ENCODE peak calls at places on chromosomes 11 and 22, in six cellular contexts. D, L, O, C, X and H are unnamed samples.
A peak's percentile ranks its signal among the peaks of the same experiment; 100 is the strongest.

GRCh38 chr11:116823031-116823843 is at the start of gene APOA4:
- DNase-seq in D (no peak), L (no peak), O (no peak), C (no peak), X (no peak), H (no peak)

GRCh38 chr11:11318479-11318878 is 34.6 kb downstream of the CSNK2A3 start:
- DNase-seq in D (no peak), L (no peak), O (no peak), C (no peak), X (no peak), H (no peak)

GRCh38 chr11:16572946-16573345 is 165.5 kb upstream of the C11orf58 start:
- DNase-seq in D (no peak), L (no peak), O (peak; percentile 58), C (no peak), X (no peak), H (no peak)

GRCh38 chr11:116373545-116373944 is 399.2 kb downstream of the BUD13 start:
- DNase-seq in D (no peak), L (no peak), O (no peak), C (no peak), X (no peak), H (no peak)

GRCh38 chr22:24137595-24137994 is 43.7 kb upstream of the SUSD2 start:
- DNase-seq in D (no peak), L (no peak), O (no peak), C (peak; percentile 81), X (no peak), H (no peak)

GRCh38 chr11:83222499-83222898 is 29.0 kb downstream of the ANKRD42 start:
- DNase-seq in D (no peak), L (no peak), O (no peak), C (no peak), X (no peak), H (no peak)

GRCh38 chr11:134069996-134070845 is 1.3 kb downstream of the JAM3 start:
- DNase-seq in D (no peak), L (no peak), O (no peak), C (no peak), X (no peak), H (no peak)

GRCh38 chr11:16902979-16903378 is 111.2 kb downstream of the PLEKHA7 start:
- DNase-seq in D (no peak), L (no peak), O (no peak), C (no peak), X (no peak), H (no peak)

GRCh38 chr11:57515332-57516060 is at the start of gene SLC43A1:
- DNase-seq in D (peak; percentile 66), L (peak; percentile 56), O (peak; percentile 43), C (peak; percentile 72), X (peak; percentile 81), H (peak; percentile 66)

GRCh38 chr22:42945027-42945426 is 69.9 kb downstream of the PACSIN2 start:
- DNase-seq in D (no peak), L (no peak), O (no peak), C (no peak), X (no peak), H (no peak)

GRCh38 chr11:124339671-124340447 is 19.9 kb upstream of the OR8D2 start:
- DNase-seq in D (no peak), L (no peak), O (no peak), C (no peak), X (no peak), H (no peak)

GRCh38 chr11:93567406-93567819 is 24.2 kb upstream of the SMCO4 start:
- DNase-seq in D (peak; percentile 90), L (peak; percentile 76), O (peak; percentile 59), C (peak; percentile 7), X (peak; percentile 45), H (no peak)

GRCh38 chr11:12675951-12676711 is 1.9 kb downstream of the TEAD1 start:
- DNase-seq in D (no peak), L (no peak), O (peak; percentile 30), C (peak; percentile 64), X (peak; percentile 44), H (no peak)

GRCh38 chr11:17076517-17077239 is 789 bp downstream of the RPS13 start:
- DNase-seq in D (no peak), L (no peak), O (no peak), C (peak; percentile 20), X (no peak), H (no peak)

GRCh38 chr11:15213471-15214231 is 98.9 kb downstream of the INSC start:
- DNase-seq in D (no peak), L (no peak), O (no peak), C (no peak), X (no peak), H (no peak)

GRCh38 chr11:45927332-45927683 is 4.9 kb downstream of the LARGE2 start:
- DNase-seq in D (no peak), L (no peak), O (no peak), C (no peak), X (no peak), H (no peak)

GRCh38 chr11:75145196-75145971 is 5.5 kb upstream of the SLCO2B1 start:
- DNase-seq in D (no peak), L (no peak), O (no peak), C (no peak), X (no peak), H (peak; percentile 34)

GRCh38 chr22:20951151-20951931 is 15.7 kb upstream of the AIFM3 start:
- DNase-seq in D (no peak), L (no peak), O (no peak), C (no peak), X (no peak), H (no peak)

GRCh38 chr22:20951932-20952380 is 15.1 kb upstream of the AIFM3 start:
- DNase-seq in D (no peak), L (no peak), O (no peak), C (no peak), X (no peak), H (peak; percentile 31)

GRCh38 chr22:20953342-20953608 is 13.8 kb upstream of the AIFM3 start:
- DNase-seq in D (no peak), L (no peak), O (no peak), C (no peak), X (no peak), H (no peak)

GRCh38 chr22:20953668-20954500 is 13.2 kb upstream of the AIFM3 start:
- DNase-seq in D (no peak), L (no peak), O (no peak), C (peak; percentile 88), X (no peak), H (no peak)

DNA sequence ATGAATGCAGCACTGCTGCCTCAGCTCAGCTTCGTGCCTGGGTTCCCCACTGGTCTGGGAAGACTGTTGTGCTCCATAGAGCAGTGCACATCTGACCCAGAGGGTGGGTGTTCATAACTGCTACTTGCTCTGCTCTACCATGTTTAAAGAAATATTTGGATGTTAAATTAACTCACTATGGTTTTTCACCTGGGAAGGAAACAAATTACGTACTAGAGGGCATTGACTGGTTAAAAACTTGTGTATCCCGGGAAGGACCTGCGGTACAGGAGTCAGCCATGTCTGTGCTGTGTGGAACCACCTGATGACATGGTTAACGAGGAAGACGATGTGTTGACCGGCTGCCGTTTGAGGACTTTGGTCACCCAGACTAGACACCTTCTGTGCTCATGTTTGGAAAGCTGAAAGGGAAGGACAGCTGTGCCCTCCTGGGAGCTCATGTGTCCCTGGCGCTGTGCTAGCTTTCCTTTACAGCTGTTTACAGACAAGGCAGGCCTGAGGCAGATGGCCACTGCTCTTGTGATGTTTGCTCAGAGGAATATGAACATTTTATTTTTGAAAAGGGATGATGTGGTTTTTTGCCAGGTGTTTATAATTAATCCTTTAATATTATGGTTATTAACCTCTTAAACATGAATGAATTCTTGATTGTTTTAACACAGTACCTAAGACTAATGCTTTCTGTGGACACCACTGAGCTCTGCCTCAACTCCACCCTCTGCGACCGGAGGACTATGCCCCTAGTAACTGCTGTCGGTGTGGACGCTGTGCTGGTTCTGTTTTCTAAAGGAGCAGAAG is 14.3 kb upstream of the AIFM3 start:
- DNase-seq in D (no peak), L (no peak), O (peak; percentile 74), C (no peak), X (no peak), H (no peak)
- H3K36me3 ChIP-seq in D (peaks cover 54% of the 10 kb centered on the region), L (peaks cover 57% of the 10 kb centered on the region), O (peaks cover 29% of the 10 kb centered on the region), C (peaks cover 31% of the 10 kb centered on the region), X (no peaks in the 10 kb centered on the region), H (peaks cover 4% of the 10 kb centered on the region)

DNA sequence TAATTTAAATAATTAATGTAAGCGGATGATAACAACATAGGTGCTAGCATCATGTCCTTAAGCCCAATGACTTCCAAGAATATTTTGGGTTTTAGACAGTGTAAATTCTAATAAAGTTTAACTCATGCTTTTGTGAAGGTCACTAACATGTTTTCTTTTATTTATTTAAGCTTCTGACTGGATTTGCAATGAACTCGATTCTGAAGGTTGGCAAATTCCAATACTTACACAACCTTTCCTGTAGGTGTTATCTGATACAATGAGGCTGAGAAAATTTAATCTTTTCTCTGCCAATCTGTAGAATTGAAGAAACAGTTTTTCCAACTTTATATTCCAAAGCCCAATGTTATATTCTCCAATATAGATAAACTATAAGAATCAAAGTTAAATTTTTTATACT is 311.3 kb downstream of the LUZP2 start:
- DNase-seq in D (no peak), L (no peak), O (no peak), C (no peak), X (no peak), H (no peak)
- H3K27me3 ChIP-seq in D (no peaks in the 10 kb centered on the region), L (no peaks in the 10 kb centered on the region), O (no peaks in the 10 kb centered on the region), C (no peaks in the 10 kb centered on the region), X (no peaks in the 10 kb centered on the region), H (no peaks in the 10 kb centered on the region)

GRCh38 chr11:28077524-28077923 is 30.4 kb downstream of the KIF18A start:
- DNase-seq in D (no peak), L (no peak), O (no peak), C (no peak), X (no peak), H (no peak)

GRCh38 chr11:28086569-28086968 is 21.4 kb downstream of the KIF18A start:
- DNase-seq in D (no peak), L (no peak), O (no peak), C (no peak), X (no peak), H (no peak)

GRCh38 chr11:28083118-28083517 is 24.8 kb downstream of the KIF18A start:
- DNase-seq in D (no peak), L (no peak), O (no peak), C (no peak), X (no peak), H (no peak)
- H3K36me3 ChIP-seq in D (no peaks in the 10 kb centered on the region), L (no peaks in the 10 kb centered on the region), O (no peaks in the 10 kb centered on the region), C (peaks cover 3% of the 10 kb centered on the region), X (no peaks in the 10 kb centered on the region), H (no peaks in the 10 kb centered on the region)

GRCh38 chr22:47540011-47540410 is 777.6 kb downstream of the TBC1D22A start:
- DNase-seq in D (no peak), L (no peak), O (no peak), C (no peak), X (no peak), H (no peak)

GRCh38 chr22:47543447-47543846 is 781.0 kb downstream of the TBC1D22A start:
- DNase-seq in D (no peak), L (no peak), O (no peak), C (no peak), X (no peak), H (no peak)

GRCh38 chr22:47534150-47535133 is 772.0 kb downstream of the TBC1D22A start:
- DNase-seq in D (no peak), L (peak; percentile 41), O (no peak), C (no peak), X (no peak), H (no peak)

GRCh38 chr22:47535681-47536080 is 773.2 kb downstream of the TBC1D22A start:
- DNase-seq in D (no peak), L (no peak), O (no peak), C (no peak), X (no peak), H (no peak)

DNA sequence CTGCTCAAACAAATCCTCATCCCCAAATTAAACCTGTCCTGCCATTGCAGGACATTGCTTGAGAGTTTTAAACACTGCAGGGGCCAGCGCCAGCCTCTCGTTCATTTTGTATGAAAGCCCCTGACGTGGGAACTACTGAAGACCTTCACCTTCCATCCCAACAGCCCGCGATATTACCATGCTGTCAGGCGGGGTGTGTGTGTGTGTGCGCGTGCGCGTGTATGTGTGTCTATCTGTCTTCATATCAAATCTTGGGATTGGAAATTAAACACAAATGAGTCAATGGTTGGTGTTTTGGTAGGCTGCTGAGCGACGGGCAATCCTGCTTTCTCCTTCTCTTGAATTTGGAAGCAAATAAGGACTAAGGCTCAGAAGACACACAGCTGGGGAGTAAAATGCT is 776.9 kb downstream of the TBC1D22A start:
- DNase-seq in D (no peak), L (no peak), O (no peak), C (no peak), X (no peak), H (no peak)
- H3K27me3 ChIP-seq in D (no peaks in the 10 kb centered on the region), L (no peaks in the 10 kb centered on the region), O (no peaks in the 10 kb centered on the region), C (no peaks in the 10 kb centered on the region), X (no peaks in the 10 kb centered on the region), H (no peaks in the 10 kb centered on the region)